ENCODE peak calls at places on chromosomes 1 and 21, in four cellular contexts. K, B, V and Z are unnamed samples.

GRCh38 chr1:226549094-226549936 is 751 bp downstream of the STUM start:
- DNase-seq in K (peak), B (peak), V (no peak), Z (no peak)

GRCh38 chr1:62050165-62050564 is 144.5 kb upstream of the L1TD1 start:
- DNase-seq in K (no peak), B (no peak), V (no peak), Z (no peak)

GRCh38 chr1:155127105-155127671 is 488 bp upstream of the EFNA1 start:
- DNase-seq in K (peak), B (no peak), V (peak), Z (peak)

GRCh38 chr1:93051961-93052360 is 27.1 kb upstream of the MTF2 start:
- DNase-seq in K (no peak), B (no peak), V (no peak), Z (no peak)

GRCh38 chr1:172680733-172681275 is 21.9 kb downstream of the FASLG start:
- DNase-seq in K (no peak), B (no peak), V (no peak), Z (no peak)

GRCh38 chr1:53878492-53879105 is 11.0 kb downstream of the YIPF1 start:
- DNase-seq in K (peak), B (peak), V (no peak), Z (no peak)

GRCh38 chr1:109704173-109704572 is 7.9 kb upstream of the GSTM5 start:
- DNase-seq in K (no peak), B (no peak), V (no peak), Z (no peak)

GRCh38 chr1:109504974-109505373 is 4.6 kb downstream of the AMIGO1 start:
- DNase-seq in K (no peak), B (no peak), V (no peak), Z (no peak)

GRCh38 chr1:199394856-199395255 is 632.7 kb upstream of the NR5A2 start:
- DNase-seq in K (no peak), B (no peak), V (no peak), Z (no peak)

GRCh38 chr1:80509965-80510522 is 1290.7 kb upstream of the ADGRL2 start:
- DNase-seq in K (no peak), B (no peak), V (no peak), Z (no peak)

GRCh38 chr1:7702365-7702764 is 68.7 kb upstream of the VAMP3 start:
- DNase-seq in K (no peak), B (no peak), V (no peak), Z (no peak)

GRCh38 chr1:41894778-41895483 is 23.8 kb downstream of the HIVEP3 start:
- DNase-seq in K (no peak), B (no peak), V (no peak), Z (no peak)

GRCh38 chr1:23436520-23437354 is 12.2 kb upstream of the TCEA3 start:
- DNase-seq in K (no peak), B (no peak), V (no peak), Z (no peak)

GRCh38 chr21:42424848-42425602 is 21.3 kb downstream of the UBASH3A start:
- DNase-seq in K (no peak), B (no peak), V (no peak), Z (no peak)

GRCh38 chr1:89843279-89844121 is 22.7 kb downstream of the LRRC8D start:
- DNase-seq in K (peak), B (peak), V (peak), Z (peak)

GRCh38 chr1:19577001-19577400 is 67.1 kb upstream of the NBL1 start:
- DNase-seq in K (no peak), B (no peak), V (no peak), Z (no peak)

GRCh38 chr1:12372180-12372579 is 142.3 kb downstream of the VPS13D start:
- DNase-seq in K (no peak), B (no peak), V (no peak), Z (no peak)

GRCh38 chr1:28194326-28195035 is 18.0 kb upstream of the PTAFR start:
- DNase-seq in K (no peak), B (no peak), V (no peak), Z (no peak)
- H3K4me3 ChIP-seq in K (no peak), B (no peak), V (no peak), Z (no peak)

GRCh38 chr1:113811353-113811887 is 856 bp downstream of the RSBN1 start:
- DNase-seq in K (peak), B (peak), V (peak), Z (peak)

GRCh38 chr1:113808450-113809195 is 3.7 kb downstream of the RSBN1 start:
- DNase-seq in K (no peak), B (no peak), V (no peak), Z (no peak)

GRCh38 chr1:113812661-113813135 is 422 bp upstream of the RSBN1 start:
- DNase-seq in K (peak), B (no peak), V (no peak), Z (no peak)

GRCh38 chr1:113811888-113812660 is at the start of gene RSBN1:
- DNase-seq in K (peak), B (peak), V (peak), Z (peak)

DNA sequence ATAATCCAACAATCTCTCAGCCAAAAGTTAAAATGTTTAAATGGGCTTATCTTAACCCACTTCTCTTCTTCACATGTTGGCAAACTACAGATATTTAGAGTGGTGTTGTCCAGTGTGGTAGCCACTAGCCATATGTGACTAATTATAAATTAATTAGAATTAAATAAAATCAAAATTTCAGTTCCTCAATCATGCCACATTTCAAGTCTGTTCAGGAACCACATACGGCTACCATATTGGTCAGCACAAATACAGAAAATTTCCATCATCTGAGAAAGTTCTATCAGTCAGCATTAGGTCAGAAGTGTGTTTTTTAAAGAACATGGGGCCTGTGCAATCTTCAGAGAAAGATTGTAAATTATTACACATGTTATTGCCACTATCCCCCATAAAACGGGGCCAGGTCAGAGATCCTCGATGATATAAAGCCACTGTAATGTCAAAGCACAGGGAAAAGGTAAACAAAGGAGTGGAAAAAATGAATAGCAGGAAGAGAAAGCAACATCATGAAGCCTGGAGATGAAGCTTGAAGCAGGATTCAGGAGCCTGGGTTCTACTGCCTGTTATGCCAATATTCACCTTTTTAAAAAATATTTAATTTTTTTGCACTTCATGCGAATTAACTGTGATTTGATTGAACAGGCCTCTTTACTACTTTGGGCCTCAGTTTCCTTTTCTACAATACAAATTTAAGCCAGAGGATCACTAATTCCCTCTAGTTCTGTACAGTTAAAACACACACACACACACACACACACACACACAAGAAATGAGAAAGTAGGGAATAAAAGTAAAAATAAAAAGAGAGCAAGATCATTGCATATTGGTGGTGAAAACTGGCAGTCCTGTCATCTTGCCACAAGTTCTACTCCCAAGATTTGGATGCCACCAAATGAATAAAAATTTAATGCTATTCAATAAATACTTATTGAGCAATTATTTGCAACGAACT is 2.3 kb downstream of the RSBN1 start:
- DNase-seq in K (peak), B (no peak), V (no peak), Z (no peak)
- H3K27ac ChIP-seq in K (peak), B (peak), V (no peak), Z (peak)

GRCh38 chr1:77283701-77284425 is 2.0 kb downstream of the AK5 start:
- DNase-seq in K (no peak), B (no peak), V (no peak), Z (no peak)
- H3K4me3 ChIP-seq in K (no peak), B (no peak), V (no peak), Z (no peak)

GRCh38 chr1:168803696-168804510 is 74.9 kb upstream of the DPT start:
- DNase-seq in K (peak), B (no peak), V (no peak), Z (peak)

GRCh38 chr1:168801032-168801745 is 72.2 kb upstream of the DPT start:
- DNase-seq in K (peak), B (no peak), V (no peak), Z (peak)

GRCh38 chr1:168799918-168800605 is 71.1 kb upstream of the DPT start:
- DNase-seq in K (peak), B (peak), V (no peak), Z (no peak)
- H3K27ac ChIP-seq in K (peak), B (peak), V (no peak), Z (peak)

DNA sequence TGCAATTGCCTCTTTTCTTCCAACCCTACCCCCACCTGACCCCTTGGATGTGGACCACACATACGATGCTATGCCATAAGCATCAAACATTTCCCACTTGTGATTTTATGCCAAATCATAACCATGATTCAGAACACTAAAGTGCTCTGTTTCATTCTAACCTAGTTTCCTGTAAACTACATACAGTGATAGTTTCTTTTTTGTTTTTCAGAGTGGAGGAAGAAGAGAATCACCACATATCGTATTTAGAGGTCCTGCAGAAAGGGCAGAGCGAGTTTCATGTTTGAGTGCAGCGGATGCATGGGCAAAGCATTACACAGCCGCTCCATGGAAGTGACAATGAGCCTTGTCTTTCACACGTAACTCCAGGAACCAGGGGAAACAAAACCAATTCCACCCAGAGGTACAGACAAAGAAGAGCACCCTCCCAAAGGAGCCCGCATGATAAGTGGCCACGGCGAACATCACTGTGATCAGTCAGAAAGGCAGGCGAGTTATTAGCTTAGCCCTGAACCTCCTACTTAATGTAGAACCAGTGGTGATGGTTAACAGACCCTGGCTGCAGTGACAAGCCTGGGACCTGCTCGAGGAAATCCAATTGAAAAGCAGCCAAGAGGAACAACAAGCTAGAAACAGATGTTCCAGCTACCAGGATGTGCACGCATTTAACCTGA is 64.0 kb upstream of the ZNF281 start:
- DNase-seq in K (no peak), B (no peak), V (no peak), Z (no peak)
- H3K4me3 ChIP-seq in K (no peak), B (no peak), V (no peak), Z (no peak)

GRCh38 chr1:206842851-206843250 is 22.6 kb upstream of the IL20 start:
- DNase-seq in K (peak), B (no peak), V (no peak), Z (no peak)
- H3K27ac ChIP-seq in K (no peak), B (no peak), V (no peak), Z (no peak)

GRCh38 chr1:27863552-27863943 is 8.8 kb upstream of the THEMIS2 start:
- DNase-seq in K (no peak), B (no peak), V (no peak), Z (peak)

GRCh38 chr1:27861436-27861835 is 10.9 kb upstream of the THEMIS2 start:
- DNase-seq in K (no peak), B (no peak), V (no peak), Z (no peak)

GRCh38 chr1:27862004-27862403 is 10.3 kb upstream of the THEMIS2 start:
- DNase-seq in K (no peak), B (no peak), V (no peak), Z (no peak)

GRCh38 chr1:27864264-27864895 is 8.0 kb upstream of the THEMIS2 start:
- DNase-seq in K (no peak), B (no peak), V (peak), Z (no peak)

DNA sequence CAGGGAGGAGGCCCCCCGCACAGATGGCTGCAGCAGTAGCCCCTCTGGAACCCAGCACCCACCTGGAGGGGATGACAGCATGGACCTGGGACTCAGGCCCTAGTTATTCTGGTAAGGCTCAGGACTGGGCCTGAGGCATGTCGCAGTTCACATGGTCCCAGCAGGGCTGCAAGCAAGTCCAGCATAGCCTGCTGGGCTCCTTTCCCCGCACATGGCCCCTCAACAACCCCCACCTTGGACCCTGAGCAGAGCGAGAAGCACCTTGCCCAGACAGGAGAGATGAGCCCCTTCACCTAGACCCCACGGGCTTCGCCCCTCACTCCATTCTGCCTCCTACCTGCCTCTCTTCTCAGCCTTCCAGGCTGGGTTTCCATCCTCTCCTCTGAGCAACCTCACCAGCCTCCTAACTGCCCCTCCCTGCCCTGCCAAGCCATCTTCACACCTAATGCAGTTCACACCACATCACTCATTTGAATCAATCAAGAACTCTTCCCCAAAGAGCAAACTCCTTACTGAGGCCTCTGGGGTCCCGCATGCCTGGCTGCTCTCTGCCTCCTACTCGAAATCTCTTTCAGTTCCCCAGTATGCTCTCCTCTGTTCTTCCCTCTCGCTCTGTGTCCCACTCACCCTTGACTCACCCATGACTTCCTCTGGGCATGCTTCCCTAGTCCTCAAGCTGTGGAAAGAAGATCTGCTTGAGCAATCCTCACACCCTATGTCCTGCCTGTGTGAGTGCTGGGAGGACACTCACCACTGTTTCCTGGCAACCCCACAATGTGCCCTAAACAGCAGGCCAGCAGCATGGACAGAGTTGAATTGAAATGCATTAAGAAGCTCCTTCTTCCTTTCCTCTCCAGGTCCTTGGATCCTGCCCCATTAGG is 9.4 kb upstream of the THEMIS2 start:
- DNase-seq in K (peak), B (no peak), V (peak), Z (peak)
- H3K4me3 ChIP-seq in K (no peak), B (no peak), V (no peak), Z (no peak)

GRCh38 chr1:113749402-113749801 is 9.9 kb downstream of the PHTF1 start:
- DNase-seq in K (no peak), B (no peak), V (no peak), Z (no peak)
- H3K27ac ChIP-seq in K (no peak), B (no peak), V (no peak), Z (no peak)

DNA sequence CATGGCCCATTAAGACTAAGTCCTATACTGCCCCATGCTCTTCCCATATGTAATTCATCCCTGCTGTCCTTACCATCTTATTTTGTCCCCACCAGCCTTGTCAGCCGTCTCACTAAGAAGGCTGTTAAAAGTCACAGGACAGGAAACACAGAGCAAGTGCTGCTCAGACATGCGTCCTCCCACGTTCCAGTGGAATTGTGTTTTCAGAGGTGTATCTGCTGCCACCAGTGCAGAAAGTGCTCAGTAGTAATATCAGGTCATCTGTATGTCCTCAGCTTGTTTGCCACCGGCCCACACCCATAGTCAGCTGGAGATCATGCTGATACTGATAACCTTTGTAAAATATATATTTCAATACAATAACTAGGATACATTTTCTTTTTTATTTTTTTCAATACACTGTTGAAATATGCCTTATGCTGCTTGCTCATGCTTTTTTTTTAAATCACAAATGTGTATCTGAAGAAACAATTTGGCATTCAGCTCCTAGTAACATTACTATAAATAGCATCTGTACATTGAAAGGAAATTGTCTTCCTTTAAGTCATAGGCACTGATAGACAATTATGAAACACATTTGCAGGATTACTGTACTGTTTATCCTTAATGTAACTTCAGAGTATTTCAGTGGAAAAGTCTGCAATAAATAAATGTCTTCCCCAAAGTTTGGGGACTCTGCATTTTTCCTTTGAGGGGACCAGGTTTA is 156.9 kb downstream of the EDEM3 start:
- DNase-seq in K (no peak), B (no peak), V (no peak), Z (no peak)
- H3K4me3 ChIP-seq in K (no peak), B (no peak), V (no peak), Z (no peak)

GRCh38 chr21:45974073-45975016 is 7.2 kb upstream of the COL6A1 start:
- DNase-seq in K (peak), B (no peak), V (peak), Z (peak)

GRCh38 chr21:45973475-45974072 is 8.0 kb upstream of the COL6A1 start:
- DNase-seq in K (peak), B (peak), V (peak), Z (peak)

GRCh38 chr21:45976666-45977335 is 4.8 kb upstream of the COL6A1 start:
- DNase-seq in K (no peak), B (no peak), V (no peak), Z (no peak)

GRCh38 chr21:45972716-45973474 is 8.7 kb upstream of the COL6A1 start:
- DNase-seq in K (peak), B (no peak), V (peak), Z (peak)

GRCh38 chr21:45975017-45975595 is 6.5 kb upstream of the COL6A1 start:
- DNase-seq in K (peak), B (no peak), V (peak), Z (no peak)
- H3K27ac ChIP-seq in K (peak), B (no peak), V (peak), Z (no peak)